ENCODE peak calls at places on chromosomes 3 and 15, in eight cellular contexts. G, M, X, Y, N, W, Q and B are unnamed samples.

GRCh38 chr15:80695099-80695910 is at the start of gene ABHD17C:
- DNase-seq in M (peak; percentile 79), G (peak; percentile 70), W (peak; percentile 52), Y (peak; percentile 37), N (peak; percentile 53), X (peak; percentile 25), Q (peak; percentile 4), B (peak; percentile 68)

GRCh38 chr3:157467165-157467564 is 30.5 kb downstream of the PTX3 start:
- DNase-seq in M (peak; percentile 56), X (no peak), N (no peak), G (no peak), Q (no peak), W (no peak), Y (no peak), B (no peak)

GRCh38 chr3:123733805-123734526 is 149.1 kb upstream of the HACD2 start:
- DNase-seq in M (peak; percentile 90), Y (peak; percentile 84), W (no peak), G (no peak), Q (no peak), N (no peak), X (no peak), B (peak; percentile 89)

GRCh38 chr15:77830041-77830440 is 197.3 kb upstream of the LINGO1 start:
- DNase-seq in N (no peak), W (no peak), X (no peak), Q (no peak), M (peak; percentile 50), Y (peak; percentile 37), G (no peak), B (peak; percentile 58)

GRCh38 chr3:126406389-126407296 is 11.9 kb downstream of the CFAP100 start:
- DNase-seq in N (no peak), M (no peak), X (no peak), G (no peak), W (no peak), Y (no peak), Q (no peak), B (no peak)

GRCh38 chr15:78634251-78635145 is 6.5 kb downstream of the CHRNB4 start:
- DNase-seq in M (no peak), X (no peak), G (no peak), W (no peak), Y (no peak), Q (no peak), N (no peak), B (no peak)

GRCh38 chr3:190175490-190175889 is 54.8 kb upstream of the P3H2 start:
- DNase-seq in W (no peak), X (no peak), Y (no peak), N (no peak), G (no peak), M (peak; percentile 26), Q (no peak), B (peak; percentile 50)

GRCh38 chr3:118863731-118864322 is 170.8 kb downstream of the IGSF11 start:
- DNase-seq in W (no peak), Y (no peak), G (no peak), Q (no peak), N (no peak), X (no peak), M (no peak), B (no peak)

GRCh38 chr3:59480486-59480995 is 430.7 kb upstream of the CFAP20DC start:
- DNase-seq in Y (peak; percentile 40), M (peak; percentile 86), W (no peak), X (no peak), N (no peak), Q (no peak), G (no peak), B (peak; percentile 46)

GRCh38 chr3:45819543-45819942 is 22.4 kb downstream of the LZTFL1 start:
- DNase-seq in M (peak; percentile 61), Q (no peak), Y (no peak), W (no peak), G (no peak), N (no peak), X (no peak), B (peak; percentile 49)